ENCODE peak calls at places on chromosomes 12 and 14, in nine cellular contexts. One of them, this sample, is unnamed.

GRCh38 chr14:50601405-50601804 is 41.5 kb downstream of the ATL1 start:
- DNase-seq in colonic mucosa: no peak
- DNase-seq in fibroblast of lung: peak
- DNase-seq in GM23338: no peak
- DNase-seq in lung: no peak
- DNase-seq in left lung: no peak
- DNase-seq in tibial artery: no peak
- DNase-seq in transverse colon: no peak
- DNase-seq in thoracic aorta: no peak
- DNase-seq in this sample: peak

GRCh38 chr14:103846569-103847438 is 571 bp downstream of the PPP1R13B start:
- DNase-seq in colonic mucosa: peak
- DNase-seq in fibroblast of lung: peak
- DNase-seq in GM23338: peak
- DNase-seq in lung: no peak
- DNase-seq in left lung: no peak
- DNase-seq in tibial artery: no peak
- DNase-seq in transverse colon: peak
- DNase-seq in thoracic aorta: no peak
- DNase-seq in this sample: no peak

GRCh38 chr12:111424189-111424792 is 18.6 kb downstream of the SH2B3 start:
- DNase-seq in colonic mucosa: no peak
- DNase-seq in fibroblast of lung: no peak
- DNase-seq in GM23338: no peak
- DNase-seq in lung: no peak
- DNase-seq in left lung: no peak
- DNase-seq in tibial artery: no peak
- DNase-seq in transverse colon: no peak
- DNase-seq in thoracic aorta: no peak
- DNase-seq in this sample: no peak

GRCh38 chr14:49549881-49550280 is 36.3 kb downstream of the RPS29 start:
- DNase-seq in colonic mucosa: no peak
- DNase-seq in fibroblast of lung: peak
- DNase-seq in GM23338: peak
- DNase-seq in lung: no peak
- DNase-seq in left lung: no peak
- DNase-seq in tibial artery: no peak
- DNase-seq in transverse colon: no peak
- DNase-seq in thoracic aorta: no peak
- DNase-seq in this sample: peak

GRCh38 chr14:90499121-90499520 is 102.3 kb downstream of the CALM1 start:
- DNase-seq in colonic mucosa: no peak
- DNase-seq in fibroblast of lung: no peak
- DNase-seq in GM23338: no peak
- DNase-seq in lung: no peak
- DNase-seq in left lung: peak
- DNase-seq in tibial artery: no peak
- DNase-seq in transverse colon: no peak
- DNase-seq in thoracic aorta: no peak
- DNase-seq in this sample: no peak

GRCh38 chr14:105118646-105119409 is 49.7 kb downstream of the JAG2 start:
- DNase-seq in colonic mucosa: no peak
- DNase-seq in fibroblast of lung: no peak
- DNase-seq in GM23338: no peak
- DNase-seq in lung: peak
- DNase-seq in left lung: peak
- DNase-seq in tibial artery: no peak
- DNase-seq in transverse colon: no peak
- DNase-seq in thoracic aorta: no peak
- DNase-seq in this sample: no peak

GRCh38 chr14:22822017-22822618 is 6.9 kb upstream of the SLC7A7 start:
- DNase-seq in colonic mucosa: no peak
- DNase-seq in fibroblast of lung: no peak
- DNase-seq in GM23338: peak
- DNase-seq in lung: no peak
- DNase-seq in left lung: no peak
- DNase-seq in tibial artery: no peak
- DNase-seq in transverse colon: no peak
- DNase-seq in thoracic aorta: no peak
- DNase-seq in this sample: no peak

GRCh38 chr12:109111775-109112491 is 4.5 kb upstream of the ACACB start:
- DNase-seq in colonic mucosa: peak
- DNase-seq in fibroblast of lung: peak
- DNase-seq in GM23338: peak
- DNase-seq in lung: peak
- DNase-seq in left lung: peak
- DNase-seq in tibial artery: peak
- DNase-seq in transverse colon: peak
- DNase-seq in thoracic aorta: no peak
- DNase-seq in this sample: peak

GRCh38 chr14:69355955-69356321 is 42.2 kb downstream of the ERH start:
- DNase-seq in colonic mucosa: no peak
- DNase-seq in fibroblast of lung: peak
- DNase-seq in GM23338: no peak
- DNase-seq in lung: no peak
- DNase-seq in left lung: no peak
- DNase-seq in tibial artery: peak
- DNase-seq in transverse colon: no peak
- DNase-seq in thoracic aorta: peak
- DNase-seq in this sample: peak

GRCh38 chr12:94266390-94266789 is 118.0 kb downstream of the PLXNC1 start:
- DNase-seq in colonic mucosa: no peak
- DNase-seq in fibroblast of lung: no peak
- DNase-seq in GM23338: no peak
- DNase-seq in lung: no peak
- DNase-seq in left lung: no peak
- DNase-seq in tibial artery: no peak
- DNase-seq in transverse colon: no peak
- DNase-seq in thoracic aorta: no peak
- DNase-seq in this sample: peak

GRCh38 chr14:105853907-105854599 is 327.7 kb downstream of the TMEM121 start:
- DNase-seq in colonic mucosa: peak
- DNase-seq in fibroblast of lung: no peak
- DNase-seq in GM23338: no peak
- DNase-seq in lung: no peak
- DNase-seq in left lung: peak
- DNase-seq in tibial artery: peak
- DNase-seq in transverse colon: peak
- DNase-seq in thoracic aorta: no peak
- DNase-seq in this sample: no peak

GRCh38 chr12:112010415-112011344 is 2.3 kb downstream of the TMEM116 start:
- DNase-seq in colonic mucosa: no peak
- DNase-seq in fibroblast of lung: no peak
- DNase-seq in GM23338: no peak
- DNase-seq in lung: no peak
- DNase-seq in left lung: no peak
- DNase-seq in tibial artery: no peak
- DNase-seq in transverse colon: no peak
- DNase-seq in thoracic aorta: no peak
- DNase-seq in this sample: no peak

GRCh38 chr12:64669270-64669842 is 59.1 kb downstream of the RASSF3 start:
- DNase-seq in colonic mucosa: peak
- DNase-seq in fibroblast of lung: no peak
- DNase-seq in GM23338: peak
- DNase-seq in lung: peak
- DNase-seq in left lung: peak
- DNase-seq in tibial artery: no peak
- DNase-seq in transverse colon: peak
- DNase-seq in thoracic aorta: no peak
- DNase-seq in this sample: no peak

GRCh38 chr12:54398218-54398617 is 13.7 kb upstream of the ZNF385A start:
- DNase-seq in colonic mucosa: no peak
- DNase-seq in fibroblast of lung: no peak
- DNase-seq in GM23338: no peak
- DNase-seq in lung: no peak
- DNase-seq in left lung: no peak
- DNase-seq in tibial artery: no peak
- DNase-seq in transverse colon: no peak
- DNase-seq in thoracic aorta: no peak
- DNase-seq in this sample: no peak

GRCh38 chr12:57552306-57552651 is 2.4 kb downstream of the KIF5A start:
- DNase-seq in colonic mucosa: no peak
- DNase-seq in fibroblast of lung: no peak
- DNase-seq in GM23338: no peak
- DNase-seq in lung: no peak
- DNase-seq in left lung: no peak
- DNase-seq in tibial artery: no peak
- DNase-seq in transverse colon: no peak
- DNase-seq in thoracic aorta: no peak
- DNase-seq in this sample: no peak

GRCh38 chr12:57552692-57553321 is 3.0 kb downstream of the KIF5A start:
- DNase-seq in colonic mucosa: no peak
- DNase-seq in fibroblast of lung: peak
- DNase-seq in GM23338: no peak
- DNase-seq in lung: no peak
- DNase-seq in left lung: no peak
- DNase-seq in tibial artery: no peak
- DNase-seq in transverse colon: no peak
- DNase-seq in thoracic aorta: no peak
- DNase-seq in this sample: peak

GRCh38 chr12:57549909-57550627 is at the start of gene KIF5A:
- DNase-seq in colonic mucosa: no peak
- DNase-seq in fibroblast of lung: peak
- DNase-seq in GM23338: peak
- DNase-seq in lung: no peak
- DNase-seq in left lung: no peak
- DNase-seq in tibial artery: no peak
- DNase-seq in transverse colon: peak
- DNase-seq in thoracic aorta: no peak
- DNase-seq in this sample: no peak

GRCh38 chr12:57550628-57551549 is 1.0 kb downstream of the KIF5A start:
- DNase-seq in colonic mucosa: no peak
- DNase-seq in fibroblast of lung: no peak
- DNase-seq in GM23338: no peak
- DNase-seq in lung: no peak
- DNase-seq in left lung: no peak
- DNase-seq in tibial artery: no peak
- DNase-seq in transverse colon: no peak
- DNase-seq in thoracic aorta: no peak
- DNase-seq in this sample: no peak

GRCh38 chr12:57551637-57552305 is 1.9 kb downstream of the KIF5A start:
- DNase-seq in colonic mucosa: no peak
- DNase-seq in fibroblast of lung: no peak
- DNase-seq in GM23338: no peak
- DNase-seq in lung: no peak
- DNase-seq in left lung: no peak
- DNase-seq in tibial artery: no peak
- DNase-seq in transverse colon: no peak
- DNase-seq in thoracic aorta: no peak
- DNase-seq in this sample: no peak
- H3K4me3 ChIP-seq in colonic mucosa: no peak
- H3K4me3 ChIP-seq in fibroblast of lung: no peak
- H3K4me3 ChIP-seq in GM23338: peak
- H3K4me3 ChIP-seq in lung: no peak
- H3K4me3 ChIP-seq in left lung: no peak
- H3K4me3 ChIP-seq in tibial artery: no peak
- H3K4me3 ChIP-seq in transverse colon: no peak
- H3K4me3 ChIP-seq in thoracic aorta: no peak
- H3K4me3 ChIP-seq in this sample: no peak

GRCh38 chr14:54674342-54674741 is 107.4 kb downstream of the SAMD4A start:
- DNase-seq in colonic mucosa: no peak
- DNase-seq in fibroblast of lung: no peak
- DNase-seq in GM23338: no peak
- DNase-seq in lung: no peak
- DNase-seq in left lung: no peak
- DNase-seq in tibial artery: no peak
- DNase-seq in transverse colon: no peak
- DNase-seq in thoracic aorta: no peak
- DNase-seq in this sample: no peak
- TF ChIP-seq CTCF in colonic mucosa: no peak
- TF ChIP-seq CTCF in fibroblast of lung: no peak
- TF ChIP-seq CTCF in GM23338: no peak
- TF ChIP-seq CTCF in lung: no peak
- TF ChIP-seq CTCF in left lung: no peak
- TF ChIP-seq CTCF in tibial artery: no peak
- TF ChIP-seq CTCF in transverse colon: no peak
- TF ChIP-seq CTCF in thoracic aorta: no peak
- TF ChIP-seq CTCF in this sample: no peak

DNA sequence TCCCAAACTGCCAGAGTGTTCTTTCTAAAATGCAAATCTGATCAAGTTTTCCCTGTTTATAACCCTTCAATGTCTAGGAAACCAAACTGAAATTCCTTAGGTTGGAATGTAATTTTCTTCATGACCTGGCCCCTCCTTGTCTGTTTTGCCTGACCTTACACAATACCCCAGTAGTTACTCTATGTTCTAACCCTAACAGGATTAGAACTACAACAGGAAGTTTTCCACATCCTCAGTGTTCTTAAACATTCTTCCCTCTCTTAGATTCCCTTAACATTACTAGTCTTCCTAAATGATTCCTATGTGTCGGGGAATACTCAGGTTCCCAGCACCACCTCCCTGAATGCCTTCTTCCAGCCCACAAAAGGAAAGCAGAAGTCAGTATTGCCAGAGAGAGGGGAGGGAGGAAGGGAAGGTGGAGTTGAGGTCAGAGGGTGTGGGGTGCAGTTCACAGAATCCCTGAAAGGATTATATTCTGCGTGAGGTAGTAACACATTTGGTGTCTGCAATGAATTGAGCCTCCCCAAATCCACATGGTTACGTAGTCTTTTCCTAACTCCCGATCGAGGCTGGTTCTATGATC is 72.6 kb downstream of the BBS10 start:
- DNase-seq in colonic mucosa: no peak
- DNase-seq in fibroblast of lung: no peak
- DNase-seq in GM23338: no peak
- DNase-seq in lung: no peak
- DNase-seq in left lung: no peak
- DNase-seq in tibial artery: no peak
- DNase-seq in transverse colon: no peak
- DNase-seq in thoracic aorta: no peak
- DNase-seq in this sample: no peak
- H3K4me3 ChIP-seq in colonic mucosa: no peak
- H3K4me3 ChIP-seq in fibroblast of lung: no peak
- H3K4me3 ChIP-seq in GM23338: no peak
- H3K4me3 ChIP-seq in lung: no peak
- H3K4me3 ChIP-seq in left lung: no peak
- H3K4me3 ChIP-seq in tibial artery: no peak
- H3K4me3 ChIP-seq in transverse colon: no peak
- H3K4me3 ChIP-seq in thoracic aorta: no peak
- H3K4me3 ChIP-seq in this sample: no peak

DNA sequence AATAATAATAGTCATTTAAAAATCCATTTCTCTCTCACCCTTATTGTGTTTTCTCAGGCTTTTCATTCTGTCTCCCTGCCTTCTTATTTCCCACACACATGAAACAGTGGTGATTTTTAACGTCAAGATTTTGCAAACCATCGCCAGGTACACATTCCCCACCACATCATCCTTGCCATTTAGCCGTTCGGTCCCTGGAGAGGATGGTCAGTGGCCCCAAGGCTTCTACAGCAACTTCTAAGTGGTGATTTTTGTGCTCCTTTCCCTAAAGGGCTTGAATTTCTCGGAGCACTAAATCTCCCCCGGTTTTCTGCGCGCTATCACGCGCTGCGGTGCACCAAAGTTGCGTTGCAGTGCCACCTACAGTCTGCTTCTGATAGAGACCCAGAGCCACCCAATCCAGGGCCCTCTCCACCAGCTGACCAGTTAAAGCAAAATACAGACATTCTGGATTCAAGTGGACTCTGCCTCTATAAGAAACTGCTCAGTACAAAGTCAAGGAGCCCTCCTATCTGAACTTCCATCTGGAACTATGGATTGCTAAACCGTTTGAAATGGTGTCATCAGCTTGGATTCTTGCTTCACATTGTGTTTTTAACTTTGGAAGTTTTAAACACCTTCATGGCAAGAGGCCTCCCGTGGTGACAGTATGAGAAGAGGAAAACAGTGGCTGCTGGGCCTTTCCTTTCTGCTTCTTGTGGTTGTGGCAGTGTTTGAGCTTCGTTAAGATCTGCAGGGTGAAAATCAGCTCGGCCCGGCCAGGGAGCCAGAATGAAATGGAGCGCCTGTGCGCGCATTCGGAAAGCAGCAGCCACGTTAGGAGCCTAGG is 234.0 kb downstream of the SPTSSA start:
- DNase-seq in colonic mucosa: peak
- DNase-seq in fibroblast of lung: peak
- DNase-seq in GM23338: peak
- DNase-seq in lung: peak
- DNase-seq in left lung: peak
- DNase-seq in tibial artery: peak
- DNase-seq in transverse colon: peak
- DNase-seq in thoracic aorta: no peak
- DNase-seq in this sample: peak
- TF ChIP-seq CTCF in colonic mucosa: peak
- TF ChIP-seq CTCF in fibroblast of lung: peak
- TF ChIP-seq CTCF in GM23338: peak
- TF ChIP-seq CTCF in lung: peak
- TF ChIP-seq CTCF in left lung: peak
- TF ChIP-seq CTCF in tibial artery: peak
- TF ChIP-seq CTCF in transverse colon: peak
- TF ChIP-seq CTCF in thoracic aorta: peak
- TF ChIP-seq CTCF in this sample: peak

This sample was measured in AG10803.